ENCODE peak calls at places on chromosomes 7 and 10, in nine cellular contexts. A is AG10803; Q is foreskin fibroblast; W is bronchial epithelial cell; F is ecto neural progenitor cell; G is SK-N-SH; B is WTC11; P is effector memory CD8-positive, alpha-beta T cell; O is A549. L is an unnamed sample.

GRCh38 chr7:68862736-68863135 is 735.5 kb upstream of the AUTS2 start:
- DNase-seq in A (no peak), Q (no peak), W (no peak), F (no peak), G (no peak), B (no peak), P (no peak), O (no peak), L (no peak)

GRCh38 chr10:69828115-69828870 is 26.6 kb downstream of the COL13A1 start:
- DNase-seq in A (no peak), Q (no peak), W (no peak), F (no peak), G (no peak), B (no peak), P (no peak), O (no peak), L (no peak)

GRCh38 chr7:2191026-2191425 is 41.7 kb downstream of the MAD1L1 start:
- DNase-seq in A (no peak), Q (no peak), W (no peak), F (no peak), G (no peak), B (no peak), P (no peak), O (no peak), L (no peak)

GRCh38 chr10:69337312-69338132 is 59.2 kb downstream of the HK1 start:
- DNase-seq in A (peak), Q (peak), W (peak), F (no peak), G (peak), B (no peak), P (no peak), O (no peak), L (no peak)

GRCh38 chr10:78627254-78627795 is 441.4 kb upstream of the ZMIZ1 start:
- DNase-seq in A (no peak), Q (no peak), W (no peak), F (no peak), G (no peak), B (no peak), P (no peak), O (no peak), L (no peak)

GRCh38 chr7:2460188-2460587 is 16.0 kb downstream of the GRIFIN start:
- DNase-seq in A (no peak), Q (no peak), W (no peak), F (peak), G (no peak), B (no peak), P (no peak), O (no peak), L (no peak)

GRCh38 chr10:132539894-132540293 is 2.3 kb downstream of the INPP5A start:
- DNase-seq in A (peak), Q (peak), W (peak), F (no peak), G (no peak), B (no peak), P (no peak), O (no peak), L (no peak)

GRCh38 chr10:11668847-11669610 is 57.6 kb upstream of the USP6NL start:
- DNase-seq in A (no peak), Q (no peak), W (no peak), F (no peak), G (no peak), B (no peak), P (no peak), O (no peak), L (no peak)

GRCh38 chr7:102841290-102841689 is 71.5 kb upstream of the LRRC17 start:
- DNase-seq in A (no peak), Q (no peak), W (no peak), F (no peak), G (no peak), B (no peak), P (no peak), O (no peak), L (no peak)

GRCh38 chr7:47664650-47665049 is 82.7 kb upstream of the TNS3 start:
- DNase-seq in A (no peak), Q (no peak), W (no peak), F (no peak), G (no peak), B (no peak), P (no peak), O (peak), L (no peak)

GRCh38 chr7:1899951-1900762 is 230.1 kb downstream of the ELFN1 start:
- DNase-seq in A (no peak), Q (no peak), W (no peak), F (no peak), G (peak), B (no peak), P (no peak), O (no peak), L (no peak)

GRCh38 chr10:80281292-80281691 is 8.2 kb downstream of the MAT1A start:
- DNase-seq in A (no peak), Q (no peak), W (no peak), F (no peak), G (no peak), B (no peak), P (no peak), O (no peak), L (no peak)

GRCh38 chr7:129783097-129783919 is 169.5 kb downstream of the UBE2H start:
- DNase-seq in A (no peak), Q (no peak), W (no peak), F (no peak), G (peak), B (peak), P (no peak), O (no peak), L (no peak)

L was measured in stimulated activated CD8-positive, alpha-beta memory T cell treated with anti-CD3 and anti-CD28 coated beads, Interleukin-15, amount 100 ng/mL, for 4 hours.